ENCODE peak calls at places on chromosomes 11 and 22, in eight cellular contexts. A is H9; L is neural progenitor cell; K is HepG2; R is pancreas; I is Karpas-422; V is effector memory CD4-positive, alpha-beta T cell; N is HCT116. J is an unnamed sample. For H3K27me3, the result is how much of the 10 kb centered on the place peaks cover.

GRCh38 chr22:39356464-39356863 is 6.7 kb downstream of the SYNGR1 start:
- DNase-seq in K (no peak), A (no peak), R (no peak), I (no peak), L (no peak), V (no peak), N (no peak), J (no peak)

GRCh38 chr11:9076046-9076445 is 15.4 kb downstream of the SCUBE2 start:
- DNase-seq in N (no peak), L (no peak), R (no peak), A (no peak), V (no peak), K (no peak), I (no peak), J (no peak)

GRCh38 chr11:126544311-126545056 is 189.0 kb downstream of the ST3GAL4 start:
- DNase-seq in A (peak), K (no peak), N (no peak), R (no peak), I (no peak), L (peak), V (no peak), J (no peak)

GRCh38 chr11:19679952-19680823 is 32.4 kb upstream of the NAV2 start:
- DNase-seq in N (peak), K (no peak), R (no peak), L (peak), I (no peak), V (no peak), A (peak), J (no peak)

GRCh38 chr11:12170984-12171383 is 60.6 kb downstream of the MICAL2 start:
- DNase-seq in A (no peak), L (no peak), I (no peak), K (no peak), N (no peak), R (no peak), V (no peak), J (no peak)

GRCh38 chr11:16086229-16086628 is 270.1 kb downstream of the SOX6 start:
- DNase-seq in A (no peak), N (no peak), I (no peak), K (no peak), V (no peak), L (peak), R (no peak), J (no peak)

GRCh38 chr22:21865041-21865440 is 2.4 kb downstream of the MAPK1 start:
- DNase-seq in I (no peak), L (no peak), A (no peak), N (no peak), K (no peak), V (no peak), R (no peak), J (no peak)

GRCh38 chr22:26642465-26643367 is 14.7 kb upstream of the MIAT start:
- DNase-seq in I (peak), A (peak), K (no peak), R (no peak), V (peak), N (no peak), L (peak), J (peak)

GRCh38 chr22:21942407-21942895 is 10.2 kb downstream of the PPM1F start:
- DNase-seq in L (no peak), N (peak), K (no peak), I (no peak), R (peak), V (no peak), A (no peak), J (no peak)

GRCh38 chr11:73983764-73984543 is 1.3 kb upstream of the UCP2 start:
- DNase-seq in I (peak), N (no peak), K (no peak), A (no peak), L (no peak), V (no peak), R (no peak), J (no peak)

GRCh38 chr11:92528051-92528450 is 303.4 kb downstream of the FAT3 start:
- DNase-seq in A (no peak), I (no peak), L (no peak), K (no peak), R (no peak), V (no peak), N (no peak), J (no peak)

GRCh38 chr11:13278620-13279486 is 1.3 kb downstream of the BMAL1 start:
- DNase-seq in K (no peak), N (no peak), A (no peak), I (no peak), L (peak), V (no peak), R (peak), J (no peak)

GRCh38 chr22:35712672-35713071 is 5.0 kb upstream of the APOL5 start:
- DNase-seq in V (no peak), K (no peak), R (no peak), A (no peak), L (no peak), N (no peak), I (peak), J (no peak)

GRCh38 chr11:129117595-129118350 is 74.4 kb downstream of the ARHGAP32 start:
- DNase-seq in A (no peak), K (peak), L (peak), N (peak), I (peak), R (no peak), V (peak), J (peak)

GRCh38 chr11:73384871-73385692 is 8.9 kb downstream of the RELT start:
- DNase-seq in N (no peak), V (no peak), L (no peak), I (peak), A (no peak), R (peak), K (no peak), J (no peak)

GRCh38 chr11:115276182-115276581 is 228.0 kb downstream of the CADM1 start:
- DNase-seq in N (no peak), L (no peak), V (no peak), K (no peak), I (no peak), A (no peak), R (no peak), J (no peak)

GRCh38 chr11:41398175-41398574 is 61.3 kb downstream of the LRRC4C start:
- DNase-seq in N (no peak), K (no peak), R (no peak), I (no peak), A (no peak), L (no peak), V (no peak), J (no peak)

GRCh38 chr22:41217553-41218157 is 12.5 kb downstream of the L3MBTL2 start:
- DNase-seq in K (no peak), I (no peak), V (no peak), L (peak), N (no peak), R (no peak), A (peak), J (peak)

GRCh38 chr22:23526588-23527315 is 53.3 kb downstream of the IGLL1 start:
- DNase-seq in L (no peak), A (no peak), I (no peak), N (no peak), R (no peak), V (no peak), K (no peak), J (no peak)
- H3K27me3 ChIP-seq in L (under half), A (under half), I (under half), N (under half), R (under half), V (under half), K (under half), J (under half)

DNA sequence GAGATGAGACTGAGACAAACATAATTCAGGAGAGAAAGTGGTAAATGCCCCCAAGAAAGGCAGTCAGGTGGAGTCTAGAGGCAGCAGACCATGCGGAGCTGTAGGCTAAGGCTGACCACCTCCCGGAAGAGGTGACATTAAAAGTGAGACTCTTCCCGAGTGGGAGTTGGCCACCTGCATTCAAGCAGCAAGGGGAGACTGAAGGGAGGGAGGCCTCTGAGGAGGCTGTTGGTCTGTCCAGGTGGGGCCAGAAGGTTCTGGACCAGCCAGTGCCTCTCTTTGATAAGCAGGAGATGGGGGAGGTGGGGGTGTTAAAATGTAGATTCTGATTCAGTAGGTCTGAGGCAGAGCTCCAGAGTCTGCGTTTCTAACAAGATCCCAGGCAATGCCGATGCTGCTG is 37.5 kb downstream of the CD6 start:
- DNase-seq in L (no peak), V (no peak), R (no peak), A (no peak), N (no peak), I (no peak), K (no peak), J (no peak)
- H3K27me3 ChIP-seq in L (half or more), V (under half), R (under half), A (half or more), N (under half), I (under half), K (half or more), J (under half)

GRCh38 chr22:19717181-19717580 is 2.9 kb downstream of the SEPTIN5 start:
- DNase-seq in V (no peak), R (peak), A (no peak), I (no peak), N (no peak), K (no peak), L (no peak), J (no peak)

GRCh38 chr22:19716829-19717105 is 2.5 kb downstream of the SEPTIN5 start:
- DNase-seq in R (peak), L (no peak), V (no peak), A (no peak), K (no peak), N (no peak), I (no peak), J (no peak)

GRCh38 chr22:19717691-19718254 is 3.5 kb downstream of the SEPTIN5 start:
- DNase-seq in A (peak), R (peak), V (peak), N (no peak), I (peak), K (no peak), L (peak), J (peak)

GRCh38 chr22:19715286-19715939 is 1.1 kb downstream of the SEPTIN5 start:
- DNase-seq in A (no peak), L (no peak), V (no peak), N (no peak), R (peak), I (no peak), K (no peak), J (no peak)

DNA sequence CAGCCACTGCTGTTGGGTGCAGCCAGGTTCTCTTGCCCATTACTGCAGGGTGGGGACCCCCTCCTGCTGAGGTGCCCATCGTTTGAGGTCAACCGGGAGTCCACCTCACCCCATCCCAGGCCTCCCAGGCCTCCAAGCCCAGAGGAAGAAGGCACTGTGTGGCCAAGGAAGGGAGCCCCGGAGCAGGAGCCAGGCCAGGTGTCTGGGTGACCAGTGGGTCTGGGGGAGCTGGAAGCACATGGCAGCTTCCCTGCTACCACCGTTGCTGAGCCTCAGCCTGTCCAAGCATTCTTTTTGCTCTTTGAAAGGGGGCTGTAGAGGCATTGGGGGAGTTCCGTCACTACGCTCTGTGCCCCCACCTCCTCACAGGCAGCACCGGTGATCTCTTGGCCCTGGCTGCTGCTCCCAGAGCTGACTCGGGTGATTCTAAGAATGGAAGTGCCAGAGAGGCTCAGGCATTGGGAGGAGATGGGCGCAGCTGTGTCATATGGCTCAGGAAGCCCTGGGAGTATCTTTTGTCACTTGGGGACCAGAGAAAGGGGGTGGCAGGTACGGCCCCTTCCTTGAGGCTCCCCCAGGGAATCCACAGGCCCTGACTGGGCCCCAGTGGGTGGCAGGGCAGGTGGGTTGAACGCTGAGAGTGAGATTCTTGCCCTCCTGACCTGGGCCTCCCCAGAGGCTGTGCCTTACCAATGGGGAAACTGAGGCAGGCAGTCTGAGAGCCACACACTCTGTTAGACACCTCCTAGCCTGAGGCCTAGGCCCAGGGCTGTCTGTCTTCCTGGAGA is 1.9 kb downstream of the SEPTIN5 start:
- DNase-seq in I (no peak), A (no peak), L (no peak), K (no peak), N (no peak), R (peak), V (no peak), J (peak)
- H3K27me3 ChIP-seq in I (under half), A (under half), L (half or more), K (half or more), N (under half), R (under half), V (under half), J (under half)

DNA sequence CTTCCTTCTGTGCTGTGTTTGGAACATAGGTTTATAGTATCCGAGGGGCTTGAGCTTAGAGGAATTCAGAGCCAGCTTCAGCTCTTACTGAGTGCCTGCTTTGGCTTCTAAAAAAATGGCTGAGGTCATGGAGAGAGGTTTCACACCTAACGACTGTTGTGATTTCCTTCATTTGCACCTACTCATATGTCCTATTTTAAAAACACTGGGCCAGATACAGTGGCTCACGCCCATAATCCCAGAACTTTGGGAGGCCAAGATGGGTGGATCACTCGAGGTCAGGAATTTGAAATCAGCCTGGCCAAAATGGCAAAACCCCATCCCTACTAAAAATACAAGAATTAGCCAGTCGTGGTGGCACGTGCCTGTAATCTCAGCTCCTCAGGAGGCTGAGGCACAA is 38.3 kb upstream of the SYT13 start:
- DNase-seq in L (no peak), A (no peak), R (no peak), I (no peak), V (no peak), K (no peak), N (no peak), J (no peak)
- H3K27me3 ChIP-seq in L (under half), A (under half), R (under half), I (under half), V (under half), K (under half), N (under half), J (under half)

GRCh38 chr11:2189938-2190669 is 18.5 kb upstream of the TH start:
- DNase-seq in I (no peak), L (no peak), R (peak), A (no peak), N (no peak), V (no peak), K (no peak), J (no peak)
- H3K27me3 ChIP-seq in I (under half), L (under half), R (under half), A (under half), N (under half), V (under half), K (half or more), J (under half)

J was measured in CD4-positive, alpha-beta memory T cell.